ENCODE peak calls at places on chromosomes 7 and 10, in seven cellular contexts. One of them, this sample, is unnamed.

GRCh38 chr7:33836797-33837355 is 68.5 kb upstream of the BMPER start:
- DNase-seq in A549: peak; percentile 44
- DNase-seq in esophagus squamous epithelium: no peak
- DNase-seq in sigmoid colon: no peak
- DNase-seq in heart left ventricle: no peak
- DNase-seq in body of pancreas: no peak
- DNase-seq in ovary: no peak
- DNase-seq in this sample: no peak

GRCh38 chr7:123120286-123120685 is 79.5 kb downstream of the SLC13A1 start:
- DNase-seq in sigmoid colon: no peak
- DNase-seq in ovary: no peak
- DNase-seq in A549: no peak
- DNase-seq in esophagus squamous epithelium: no peak
- DNase-seq in body of pancreas: no peak
- DNase-seq in heart left ventricle: no peak
- DNase-seq in this sample: no peak

GRCh38 chr7:132511387-132511786 is 64.9 kb downstream of the PLXNA4 start:
- DNase-seq in A549: no peak
- DNase-seq in sigmoid colon: no peak
- DNase-seq in esophagus squamous epithelium: no peak
- DNase-seq in heart left ventricle: no peak
- DNase-seq in ovary: no peak
- DNase-seq in body of pancreas: no peak
- DNase-seq in this sample: no peak

GRCh38 chr7:159065852-159066480 is 78.7 kb downstream of the VIPR2 start:
- DNase-seq in sigmoid colon: no peak
- DNase-seq in heart left ventricle: no peak
- DNase-seq in esophagus squamous epithelium: no peak
- DNase-seq in body of pancreas: no peak
- DNase-seq in ovary: no peak
- DNase-seq in A549: no peak
- DNase-seq in this sample: no peak

GRCh38 chr7:17663056-17663675 is 277.1 kb downstream of the SNX13 start:
- DNase-seq in heart left ventricle: no peak
- DNase-seq in esophagus squamous epithelium: no peak
- DNase-seq in A549: peak; percentile 29
- DNase-seq in sigmoid colon: no peak
- DNase-seq in body of pancreas: no peak
- DNase-seq in ovary: no peak
- DNase-seq in this sample: no peak

GRCh38 chr7:40095695-40096327 is 38.6 kb downstream of the MPLKIP start:
- DNase-seq in A549: no peak
- DNase-seq in ovary: no peak
- DNase-seq in esophagus squamous epithelium: no peak
- DNase-seq in body of pancreas: no peak
- DNase-seq in heart left ventricle: no peak
- DNase-seq in sigmoid colon: no peak
- DNase-seq in this sample: no peak

GRCh38 chr7:90412458-90413184 is 9.4 kb downstream of the CLDN12 start:
- DNase-seq in sigmoid colon: no peak
- DNase-seq in ovary: no peak
- DNase-seq in heart left ventricle: no peak
- DNase-seq in esophagus squamous epithelium: no peak
- DNase-seq in A549: peak; percentile 50
- DNase-seq in body of pancreas: peak; percentile 50
- DNase-seq in this sample: peak; percentile 79

GRCh38 chr7:103915958-103916357 is 73.5 kb downstream of the RELN start:
- DNase-seq in ovary: no peak
- DNase-seq in esophagus squamous epithelium: no peak
- DNase-seq in heart left ventricle: no peak
- DNase-seq in body of pancreas: no peak
- DNase-seq in A549: peak; percentile 4
- DNase-seq in sigmoid colon: no peak
- DNase-seq in this sample: no peak

GRCh38 chr10:33365314-33365713 is 30.8 kb upstream of the NRP1 start:
- DNase-seq in body of pancreas: no peak
- DNase-seq in ovary: no peak
- DNase-seq in A549: no peak
- DNase-seq in esophagus squamous epithelium: no peak
- DNase-seq in heart left ventricle: no peak
- DNase-seq in sigmoid colon: no peak
- DNase-seq in this sample: no peak

GRCh38 chr10:43039629-43040481 is 37.0 kb upstream of the RET start:
- DNase-seq in A549: no peak
- DNase-seq in heart left ventricle: peak; percentile 49
- DNase-seq in ovary: no peak
- DNase-seq in body of pancreas: no peak
- DNase-seq in esophagus squamous epithelium: no peak
- DNase-seq in sigmoid colon: peak; percentile 45
- DNase-seq in this sample: no peak

GRCh38 chr7:2412587-2413201 is 9.3 kb downstream of the CHST12 start:
- DNase-seq in heart left ventricle: no peak
- DNase-seq in body of pancreas: no peak
- DNase-seq in A549: no peak
- DNase-seq in ovary: no peak
- DNase-seq in sigmoid colon: no peak
- DNase-seq in esophagus squamous epithelium: no peak
- DNase-seq in this sample: no peak

GRCh38 chr7:74025745-74026144 is 2.2 kb upstream of the ELN start:
- DNase-seq in heart left ventricle: no peak
- DNase-seq in A549: no peak
- DNase-seq in ovary: no peak
- DNase-seq in esophagus squamous epithelium: no peak
- DNase-seq in sigmoid colon: no peak
- DNase-seq in body of pancreas: no peak
- DNase-seq in this sample: no peak
- TF ChIP-seq POLR2A in heart left ventricle: no peak
- TF ChIP-seq POLR2A in A549: no peak
- TF ChIP-seq POLR2A in ovary: no peak
- TF ChIP-seq POLR2A in esophagus squamous epithelium: no peak
- TF ChIP-seq POLR2A in sigmoid colon: no peak
- TF ChIP-seq POLR2A in body of pancreas: no peak
- TF ChIP-seq POLR2A in this sample: no peak

GRCh38 chr7:130900471-130901076 is 166.6 kb upstream of the KLF14 start:
- DNase-seq in ovary: no peak
- DNase-seq in esophagus squamous epithelium: no peak
- DNase-seq in A549: no peak
- DNase-seq in heart left ventricle: no peak
- DNase-seq in sigmoid colon: no peak
- DNase-seq in body of pancreas: no peak
- DNase-seq in this sample: peak; percentile 37
- H3K4me1 ChIP-seq in ovary: peaks cover 19% of the 10 kb centered on the region
- H3K4me1 ChIP-seq in esophagus squamous epithelium: peaks cover 58% of the 10 kb centered on the region
- H3K4me1 ChIP-seq in A549: peaks cover 96% of the 10 kb centered on the region
- H3K4me1 ChIP-seq in heart left ventricle: peaks cover 83% of the 10 kb centered on the region
- H3K4me1 ChIP-seq in sigmoid colon: no peaks in the 10 kb centered on the region
- H3K4me1 ChIP-seq in body of pancreas: peaks cover 89% of the 10 kb centered on the region
- H3K4me1 ChIP-seq in this sample: peaks cover 59% of the 10 kb centered on the region

DNA sequence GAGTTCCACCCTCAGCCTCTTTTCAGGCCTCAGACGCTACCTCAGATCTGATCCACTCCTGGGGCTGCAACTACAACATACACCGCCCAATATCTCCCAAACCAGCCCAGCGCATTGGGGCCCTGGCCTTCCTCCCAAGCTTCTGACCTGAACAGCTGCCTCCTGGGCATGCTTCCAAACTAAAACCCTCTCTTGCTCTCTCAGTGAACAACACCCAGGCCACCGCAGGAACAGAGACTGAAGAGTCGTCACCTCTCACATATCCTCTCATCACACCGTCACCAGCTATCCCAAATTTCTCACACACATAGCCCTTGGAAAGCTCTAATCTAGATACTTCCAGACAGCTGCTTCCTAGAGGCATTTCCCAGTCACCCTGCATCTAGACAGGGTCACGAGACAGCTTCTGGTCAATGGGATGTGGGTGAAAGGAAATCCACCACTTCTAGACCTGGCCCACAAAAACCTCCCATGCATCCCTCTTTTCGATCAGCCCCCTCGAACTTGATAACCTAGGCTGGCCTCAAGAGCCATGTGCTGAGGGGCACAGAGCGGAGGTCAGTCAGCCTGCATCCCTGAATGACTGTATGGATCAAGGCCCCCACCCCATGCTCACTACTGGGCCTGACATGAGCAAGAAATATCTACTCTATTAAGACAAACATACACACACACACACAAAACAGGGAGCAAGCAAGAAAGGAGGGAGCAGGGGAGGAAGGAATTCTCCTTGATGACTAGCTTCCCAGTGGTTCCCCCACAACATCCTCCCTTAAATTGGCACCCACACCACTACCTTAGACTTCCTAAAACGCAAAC is 1.8 kb downstream of the PARP12 start:
- DNase-seq in ovary: peak; percentile 76
- DNase-seq in body of pancreas: peak; percentile 67
- DNase-seq in heart left ventricle: peak; percentile 73
- DNase-seq in A549: no peak
- DNase-seq in sigmoid colon: peak; percentile 74
- DNase-seq in esophagus squamous epithelium: no peak
- DNase-seq in this sample: peak; percentile 62
- TF ChIP-seq POLR2A in ovary: no peak
- TF ChIP-seq POLR2A in body of pancreas: no peak
- TF ChIP-seq POLR2A in heart left ventricle: no peak
- TF ChIP-seq POLR2A in A549: no peak
- TF ChIP-seq POLR2A in sigmoid colon: no peak
- TF ChIP-seq POLR2A in esophagus squamous epithelium: no peak
- TF ChIP-seq POLR2A in this sample: no peak

DNA sequence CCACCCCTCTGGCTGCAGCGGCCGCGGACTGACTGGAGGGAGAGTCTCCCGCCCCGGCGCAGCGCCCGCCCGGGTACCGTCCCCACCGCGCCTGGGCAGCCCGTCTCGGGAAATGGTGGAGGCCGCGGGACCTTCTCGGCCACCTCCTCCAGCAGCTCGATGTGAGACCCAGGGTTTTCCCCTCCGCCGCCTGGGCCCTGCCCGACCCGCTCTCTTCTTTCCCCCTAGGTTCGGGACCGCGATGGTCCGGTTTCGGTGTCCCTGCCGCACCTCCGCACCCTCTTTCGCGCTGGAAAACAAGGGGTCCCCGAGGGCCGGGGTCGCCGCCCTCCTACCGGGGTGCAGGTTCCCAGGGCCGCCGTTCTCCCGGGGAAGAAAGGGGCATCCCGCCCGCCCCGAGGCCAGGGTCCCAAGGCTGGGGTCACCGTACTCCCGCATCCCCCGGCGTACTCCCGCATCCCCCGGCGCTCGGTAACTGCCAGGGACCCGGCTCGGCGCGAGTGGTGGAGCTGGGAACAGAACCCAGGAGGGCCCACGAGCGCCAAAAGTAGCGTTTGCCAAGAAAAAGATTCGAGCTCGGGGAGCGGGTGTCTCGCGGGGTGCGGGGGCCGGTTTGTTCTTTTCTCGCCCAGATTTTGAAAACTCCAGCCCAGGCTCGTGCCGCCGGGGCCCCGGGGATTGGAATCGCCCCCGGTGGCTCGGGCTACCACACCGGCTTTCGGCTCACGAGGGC is 3.4 kb downstream of the TNRC18 start:
- DNase-seq in sigmoid colon: no peak
- DNase-seq in esophagus squamous epithelium: no peak
- DNase-seq in A549: no peak
- DNase-seq in heart left ventricle: peak; percentile 71
- DNase-seq in ovary: no peak
- DNase-seq in body of pancreas: peak; percentile 37
- DNase-seq in this sample: peak; percentile 54
- H3K4me1 ChIP-seq in sigmoid colon: no peaks in the 10 kb centered on the region
- H3K4me1 ChIP-seq in esophagus squamous epithelium: peaks cover 24% of the 10 kb centered on the region
- H3K4me1 ChIP-seq in A549: peaks cover 31% of the 10 kb centered on the region
- H3K4me1 ChIP-seq in heart left ventricle: peaks cover 21% of the 10 kb centered on the region
- H3K4me1 ChIP-seq in ovary: peaks cover 5% of the 10 kb centered on the region
- H3K4me1 ChIP-seq in body of pancreas: peaks cover 22% of the 10 kb centered on the region
- H3K4me1 ChIP-seq in this sample: peaks cover 4% of the 10 kb centered on the region

GRCh38 chr7:44200699-44201461 is at the start of gene YKT6:
- DNase-seq in esophagus squamous epithelium: peak; percentile 72
- DNase-seq in heart left ventricle: peak; percentile 95
- DNase-seq in sigmoid colon: peak; percentile 97
- DNase-seq in ovary: peak; percentile 86
- DNase-seq in body of pancreas: peak; percentile 95
- DNase-seq in A549: peak; percentile 96
- DNase-seq in this sample: peak; percentile 95
- TF ChIP-seq POLR2A in esophagus squamous epithelium: peak; percentile 78
- TF ChIP-seq POLR2A in heart left ventricle: no peak
- TF ChIP-seq POLR2A in sigmoid colon: peak; percentile 30
- TF ChIP-seq POLR2A in ovary: peak; percentile 45
- TF ChIP-seq POLR2A in body of pancreas: peak; percentile 84
- TF ChIP-seq POLR2A in A549: peak; percentile 83
- TF ChIP-seq POLR2A in this sample: peak; percentile 81

GRCh38 chr10:93383562-93383981 is 98.6 kb downstream of the MYOF start:
- DNase-seq in body of pancreas: no peak
- DNase-seq in sigmoid colon: no peak
- DNase-seq in A549: no peak
- DNase-seq in esophagus squamous epithelium: no peak
- DNase-seq in ovary: no peak
- DNase-seq in heart left ventricle: no peak
- DNase-seq in this sample: no peak
- H3K4me1 ChIP-seq in body of pancreas: no peaks in the 10 kb centered on the region
- H3K4me1 ChIP-seq in sigmoid colon: no peaks in the 10 kb centered on the region
- H3K4me1 ChIP-seq in A549: peaks cover 39% of the 10 kb centered on the region
- H3K4me1 ChIP-seq in esophagus squamous epithelium: peaks cover 13% of the 10 kb centered on the region
- H3K4me1 ChIP-seq in ovary: no peaks in the 10 kb centered on the region
- H3K4me1 ChIP-seq in heart left ventricle: peaks cover 16% of the 10 kb centered on the region
- H3K4me1 ChIP-seq in this sample: peaks cover 8% of the 10 kb centered on the region

GRCh38 chr10:46556515-46557318 is at the start of gene GPRIN2:
- DNase-seq in esophagus squamous epithelium: no peak
- DNase-seq in body of pancreas: peak; percentile 74
- DNase-seq in heart left ventricle: peak; percentile 64
- DNase-seq in ovary: no peak
- DNase-seq in sigmoid colon: peak; percentile 72
- DNase-seq in A549: no peak
- DNase-seq in this sample: peak; percentile 66
- TF ChIP-seq POLR2A in esophagus squamous epithelium: peak; percentile 49
- TF ChIP-seq POLR2A in body of pancreas: no peak
- TF ChIP-seq POLR2A in heart left ventricle: no peak
- TF ChIP-seq POLR2A in ovary: no peak
- TF ChIP-seq POLR2A in sigmoid colon: no peak
- TF ChIP-seq POLR2A in A549: no peak
- TF ChIP-seq POLR2A in this sample: peak; percentile 11